ENCODE peak calls at places on chromosomes 16 and 17, in five cellular contexts. W is dorsolateral prefrontal cortex, V is PC-9, Z is heart right ventricle, I is epithelial cell of esophagus. N is an unnamed sample.

GRCh38 chr16:921321-921905 is 49.4 kb downstream of the LMF1 start:
- DNase-seq in W (peak; percentile 69), V (no peak), Z (no peak), I (no peak), N (no peak)

GRCh38 chr16:88325087-88325750 is 57.5 kb upstream of the ZNF469 start:
- DNase-seq in Z (no peak), I (no peak), V (no peak), W (no peak), N (no peak)

GRCh38 chr17:9905078-9905415 is at the start of gene RCVRN:
- DNase-seq in Z (no peak), I (no peak), V (no peak), W (no peak), N (no peak)

GRCh38 chr17:16948587-16949376 is 23.1 kb downstream of the TNFRSF13B start:
- DNase-seq in W (no peak), V (no peak), Z (no peak), I (no peak), N (peak; percentile 50)

GRCh38 chr17:74663566-74663965 is 40.0 kb upstream of the CD300E start:
- DNase-seq in I (no peak), Z (no peak), V (no peak), W (no peak), N (no peak)

GRCh38 chr16:79265701-79266100 is 334.8 kb downstream of the MAF start:
- DNase-seq in I (peak; percentile 7), W (no peak), Z (no peak), V (no peak), N (no peak)

GRCh38 chr16:55072976-55073375 is 142.3 kb downstream of the IRX5 start:
- DNase-seq in Z (no peak), I (no peak), W (no peak), V (no peak), N (no peak)

GRCh38 chr17:66675273-66675990 is 159.5 kb upstream of the CACNG5 start:
- DNase-seq in W (no peak), I (peak; percentile 27), Z (no peak), V (no peak), N (no peak)

GRCh38 chr16:14015948-14016347 is 55.2 kb upstream of the MRTFB start:
- DNase-seq in Z (no peak), V (peak; percentile 84), W (no peak), I (peak; percentile 89), N (peak; percentile 74)

GRCh38 chr17:82388223-82388921 is 16.8 kb downstream of the UTS2R start:
- DNase-seq in V (no peak), Z (no peak), W (no peak), I (no peak), N (no peak)

GRCh38 chr16:84924339-84925091 is 86.8 kb downstream of the ZDHHC7 start:
- DNase-seq in V (no peak), Z (peak; percentile 74), I (no peak), W (no peak), N (no peak)

GRCh38 chr17:67492251-67492740 is 115.2 kb downstream of the PITPNC1 start:
- DNase-seq in I (no peak), V (no peak), Z (no peak), W (no peak), N (peak; percentile 52)

GRCh38 chr17:47275245-47275984 is 21.8 kb downstream of the ITGB3 start:
- DNase-seq in Z (peak; percentile 89), V (peak; percentile 76), I (peak; percentile 37), W (no peak), N (peak; percentile 96)

GRCh38 chr16:53518550-53519416 is 15.8 kb upstream of the AKTIP start:
- DNase-seq in V (no peak), I (no peak), W (no peak), Z (peak; percentile 79), N (peak; percentile 51)

GRCh38 chr16:84471966-84472365 is 32.5 kb downstream of the MEAK7 start:
- DNase-seq in V (no peak), I (no peak), W (no peak), Z (no peak), N (peak; percentile 70)

GRCh38 chr17:40303009-40303657 is 5.8 kb upstream of the RARA start:
- DNase-seq in I (peak; percentile 70), V (peak; percentile 48), Z (peak; percentile 71), W (no peak), N (no peak)

GRCh38 chr16:11742041-11742535 is 569 bp downstream of the TXNDC11 start:
- DNase-seq in V (no peak), Z (peak; percentile 24), W (no peak), I (peak; percentile 19), N (peak; percentile 43)

GRCh38 chr17:61495161-61495857 is 43.1 kb downstream of the TBX4 start:
- DNase-seq in W (no peak), Z (no peak), V (peak; percentile 65), I (peak; percentile 45), N (no peak)

GRCh38 chr17:28274591-28275265 is 44.3 kb upstream of the TMEM97 start:
- DNase-seq in W (no peak), V (no peak), I (no peak), Z (no peak), N (peak; percentile 37)

GRCh38 chr16:68395806-68396205 is 52.5 kb downstream of the SMPD3 start:
- DNase-seq in V (no peak), I (no peak), Z (no peak), W (no peak), N (no peak)
- TF ChIP-seq CTCF in V (no peak), I (no peak), Z (no peak), W (no peak), N (no peak)

DNA sequence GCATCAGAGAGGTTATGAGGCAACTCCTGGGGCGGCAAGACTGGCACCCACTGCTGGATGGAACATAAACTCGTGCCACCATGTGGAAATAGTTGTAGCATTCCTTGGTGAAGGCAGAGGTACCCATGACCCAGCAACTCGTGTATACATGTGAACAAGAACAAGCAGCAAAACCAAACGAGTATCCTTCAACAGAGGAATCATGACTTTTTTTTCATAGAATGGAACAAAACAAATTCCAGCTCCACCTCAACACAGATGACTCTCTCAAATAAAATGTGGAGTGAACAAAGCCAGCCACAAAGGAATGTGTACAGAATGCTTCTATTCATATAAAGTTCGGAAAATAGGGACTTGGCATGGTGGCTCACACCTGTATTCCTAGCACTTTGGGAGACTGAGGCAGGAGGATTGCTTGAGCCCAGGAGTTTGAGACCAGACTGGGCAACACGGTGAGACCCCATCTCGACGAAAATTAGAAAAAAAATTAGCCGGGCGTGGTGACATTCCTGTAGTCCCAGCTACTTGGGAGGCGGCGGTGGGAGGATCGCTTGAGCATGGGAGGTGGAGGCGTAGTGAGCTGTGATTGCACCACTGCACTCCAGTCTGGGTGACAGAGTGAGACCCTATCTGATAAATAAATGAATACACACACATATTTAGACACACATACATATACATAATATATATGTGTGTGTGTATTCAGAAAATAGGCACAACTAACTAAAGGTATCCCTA is 35.3 kb downstream of the B9D1 start:
- DNase-seq in V (peak; percentile 86), W (no peak), Z (no peak), I (peak; percentile 86), N (no peak)
- TF ChIP-seq CTCF in V (no peak), W (no peak), Z (no peak), I (peak; percentile 30), N (no peak)

GRCh38 chr17:44912763-44913544 is 2.3 kb downstream of the GFAP start:
- DNase-seq in I (no peak), W (no peak), Z (no peak), V (no peak), N (no peak)

GRCh38 chr17:44910231-44911106 is 4.8 kb downstream of the GFAP start:
- DNase-seq in V (peak; percentile 21), I (no peak), Z (no peak), W (peak; percentile 4), N (no peak)

GRCh38 chr17:44913676-44914075 is 1.6 kb downstream of the GFAP start:
- DNase-seq in Z (no peak), W (no peak), I (no peak), V (no peak), N (no peak)

GRCh38 chr17:44909681-44910144 is 5.6 kb downstream of the GFAP start:
- DNase-seq in V (peak; percentile 37), I (peak; percentile 86), Z (no peak), W (peak; percentile 10), N (no peak)

DNA sequence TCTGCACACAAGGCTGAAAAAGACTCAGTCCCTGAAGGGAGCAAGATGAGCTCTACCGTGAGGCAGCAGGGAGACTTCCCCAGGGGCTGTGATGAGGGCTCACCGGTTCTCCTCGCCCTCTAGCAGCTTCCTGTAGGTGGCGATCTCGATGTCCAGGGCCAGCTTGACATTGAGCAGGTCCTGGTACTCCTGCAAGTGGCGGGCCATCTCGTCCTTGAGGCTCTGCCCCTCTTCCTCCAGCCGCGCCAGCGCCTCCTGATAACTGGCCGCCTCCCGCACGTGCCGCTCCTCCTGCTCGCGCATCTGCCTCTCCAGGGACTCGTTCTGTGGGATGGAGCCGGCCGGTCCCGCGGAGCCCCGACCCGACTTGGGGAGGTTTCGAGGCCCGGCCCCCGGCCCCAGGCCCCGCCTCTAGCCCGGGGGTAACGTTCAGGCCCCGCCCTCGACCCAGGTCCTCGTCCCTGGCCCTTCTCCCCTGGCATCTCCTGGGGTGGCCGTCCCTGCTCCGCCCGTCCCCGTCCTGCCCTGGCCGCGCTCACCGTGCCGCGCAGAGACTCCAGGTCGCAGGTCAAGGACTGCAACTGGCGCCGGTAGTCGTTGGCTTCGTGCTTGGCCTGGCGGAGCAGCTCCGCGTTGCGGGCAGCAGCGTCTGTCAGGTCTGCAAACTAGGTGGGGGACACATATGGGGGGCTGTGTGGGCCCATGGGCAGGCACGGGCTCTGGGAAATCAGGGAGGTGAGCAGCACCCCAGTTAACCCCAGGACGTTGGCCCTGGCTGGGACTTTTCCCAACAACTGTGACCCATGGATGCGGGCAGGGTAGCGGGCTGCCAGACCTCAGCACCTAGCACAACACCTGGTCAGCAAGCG is 3.9 kb downstream of the GFAP start:
- DNase-seq in V (peak; percentile 32), Z (peak; percentile 64), I (peak; percentile 39), W (no peak), N (no peak)
- TF ChIP-seq CTCF in V (peak; percentile 45), Z (peak; percentile 69), I (peak; percentile 45), W (no peak), N (no peak)

GRCh38 chr17:36657390-36657762 is 56.0 kb downstream of the MRM1 start:
- DNase-seq in V (no peak), W (no peak), Z (no peak), I (no peak), N (no peak)

GRCh38 chr17:36661047-36661666 is 59.8 kb downstream of the MRM1 start:
- DNase-seq in I (no peak), Z (no peak), W (peak; percentile 39), V (no peak), N (no peak)

GRCh38 chr17:36661688-36662087 is 60.3 kb downstream of the MRM1 start:
- DNase-seq in V (no peak), Z (no peak), W (no peak), I (no peak), N (no peak)

GRCh38 chr17:36653374-36653773 is 52.0 kb downstream of the MRM1 start:
- DNase-seq in W (no peak), Z (no peak), V (no peak), I (no peak), N (no peak)

DNA sequence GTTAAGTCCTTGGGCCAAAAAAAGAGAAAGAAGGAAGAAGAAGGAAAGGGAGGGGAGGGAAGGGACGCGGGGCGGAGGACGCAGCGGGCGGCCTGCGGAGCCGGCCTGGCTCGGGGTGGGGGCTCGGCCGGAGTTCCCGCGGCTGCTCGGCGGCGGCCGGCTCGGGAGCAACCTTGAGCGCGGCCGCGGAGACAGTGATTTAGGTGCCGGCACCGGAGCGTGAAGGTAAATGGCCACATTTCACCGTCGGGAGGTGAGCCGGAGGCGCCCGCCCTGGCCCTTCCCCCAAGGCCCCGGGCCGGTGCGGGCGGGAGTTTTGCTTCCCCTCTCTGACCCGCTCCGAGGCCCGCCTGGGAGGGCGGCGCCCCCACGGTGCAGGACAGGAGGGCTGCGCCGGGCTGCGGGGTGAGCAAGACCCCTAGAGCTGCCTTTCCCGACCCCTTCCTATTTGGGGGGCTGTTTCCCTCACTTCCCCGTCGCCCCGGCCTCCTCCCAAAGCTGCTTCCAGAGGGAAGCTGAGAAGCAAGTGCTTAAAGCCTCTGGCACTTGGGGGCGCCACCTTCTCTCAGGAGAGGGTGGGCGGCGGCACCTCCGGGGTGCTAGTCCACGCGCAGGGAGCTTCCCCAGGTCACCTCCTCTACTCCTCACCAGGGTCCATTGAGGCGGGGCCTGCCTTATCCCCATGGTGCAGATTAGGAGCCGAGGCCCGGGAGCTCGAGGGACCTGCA is 56.5 kb downstream of the MRM1 start:
- DNase-seq in I (no peak), V (no peak), Z (no peak), W (no peak), N (no peak)
- TF ChIP-seq CTCF in I (no peak), V (no peak), Z (peak; percentile 18), W (no peak), N (no peak)

N was measured in lower leg skin.